ENCODE peak calls at places on chromosomes 6 and 20, in six cellular contexts. Z is SK-N-SH, E is OCI-LY7, P is NCI-H1436, L is T follicular helper cell, S is AG08396. O is an unnamed sample.

GRCh38 chr6:88538130-88538706 is 372.1 kb upstream of the CNR1 start:
- DNase-seq in Z (no peak), E (peak), P (no peak), L (no peak), S (peak), O (no peak)

GRCh38 chr6:110654096-110654820 is 161.0 kb downstream of the CDK19 start:
- DNase-seq in Z (no peak), E (no peak), P (no peak), L (no peak), S (peak), O (no peak)

GRCh38 chr6:137661601-137662000 is 167.4 kb upstream of the OLIG3 start:
- DNase-seq in Z (no peak), E (peak), P (no peak), L (peak), S (no peak), O (no peak)

GRCh38 chr6:169529931-169530761 is 171.7 kb downstream of the WDR27 start:
- DNase-seq in Z (no peak), E (no peak), P (no peak), L (no peak), S (peak), O (peak)

GRCh38 chr6:72218125-72218524 is 331.8 kb downstream of the RIMS1 start:
- DNase-seq in Z (peak), E (peak), P (no peak), L (no peak), S (peak), O (peak)

GRCh38 chr6:84280030-84280429 is 52.6 kb upstream of the CEP162 start:
- DNase-seq in Z (no peak), E (no peak), P (no peak), L (no peak), S (no peak), O (no peak)

GRCh38 chr6:31947864-31948263 is 2.0 kb downstream of the CFB start:
- DNase-seq in Z (no peak), E (no peak), P (no peak), L (no peak), S (no peak), O (no peak)

GRCh38 chr6:170178561-170179477 is 112.1 kb downstream of the DLL1 start:
- DNase-seq in Z (peak), E (no peak), P (peak), L (no peak), S (peak), O (peak)

GRCh38 chr6:7235712-7236311 is 77.2 kb downstream of the SSR1 start:
- DNase-seq in Z (no peak), E (no peak), P (no peak), L (no peak), S (no peak), O (no peak)

GRCh38 chr20:1961374-1961773 is 32.5 kb downstream of the PDYN start:
- DNase-seq in Z (no peak), E (no peak), P (no peak), L (no peak), S (no peak), O (no peak)

GRCh38 chr20:57061058-57061900 is 205.2 kb downstream of the BMP7 start:
- DNase-seq in Z (peak), E (peak), P (no peak), L (no peak), S (no peak), O (no peak)

GRCh38 chr6:151374024-151374423 is 17.3 kb downstream of the ZBTB2 start:
- DNase-seq in Z (no peak), E (no peak), P (no peak), L (no peak), S (no peak), O (no peak)

GRCh38 chr6:43929511-43929910 is 159.5 kb downstream of the VEGFA start:
- DNase-seq in Z (no peak), E (no peak), P (no peak), L (no peak), S (no peak), O (no peak)

GRCh38 chr20:57671662-57672061 is 38.2 kb downstream of the PMEPA1 start:
- DNase-seq in Z (peak), E (no peak), P (peak), L (no peak), S (no peak), O (no peak)

GRCh38 chr6:51060262-51060762 is 241.6 kb downstream of the TFAP2B start:
- DNase-seq in Z (no peak), E (no peak), P (no peak), L (no peak), S (no peak), O (no peak)

GRCh38 chr6:110528051-110528929 is 51.9 kb upstream of the SLC22A16 start:
- DNase-seq in Z (peak), E (peak), P (peak), L (peak), S (peak), O (peak)